ENCODE peak calls at places on chromosomes 5 and 9, in ten cellular contexts. One of them, this sample, is unnamed.
A peak's percentile ranks its signal among the peaks of the same experiment; 100 is the strongest.

GRCh38 chr5:20572560-20572959 is 584.6 kb upstream of the CDH18 start:
- DNase-seq in stimulated activated CD4-positive, alpha-beta T cell treated with anti-CD3 and anti-CD28 coated beads, Interleukin-4, amount 100 ng/mL, for 4 hours: no peak
- DNase-seq in NCI-H1436: no peak
- DNase-seq in glutamatergic neuron: no peak
- DNase-seq in non-pigmented ciliary epithelial cell: peak; percentile 72
- DNase-seq in iPS-NIHi11: peak; percentile 6
- DNase-seq in NCI-H1092: no peak
- DNase-seq in nephron progenitor cell: no peak
- DNase-seq in amniotic stem cell: peak; percentile 66
- DNase-seq in H54: no peak
- DNase-seq in this sample: no peak

GRCh38 chr5:32160228-32160627 is 13.9 kb downstream of the GOLPH3 start:
- DNase-seq in stimulated activated CD4-positive, alpha-beta T cell treated with anti-CD3 and anti-CD28 coated beads, Interleukin-4, amount 100 ng/mL, for 4 hours: no peak
- DNase-seq in NCI-H1436: no peak
- DNase-seq in glutamatergic neuron: no peak
- DNase-seq in non-pigmented ciliary epithelial cell: no peak
- DNase-seq in iPS-NIHi11: no peak
- DNase-seq in NCI-H1092: no peak
- DNase-seq in nephron progenitor cell: no peak
- DNase-seq in amniotic stem cell: no peak
- DNase-seq in H54: no peak
- DNase-seq in this sample: no peak

GRCh38 chr9:121171236-121171635 is 30.4 kb downstream of the RAB14 start:
- DNase-seq in stimulated activated CD4-positive, alpha-beta T cell treated with anti-CD3 and anti-CD28 coated beads, Interleukin-4, amount 100 ng/mL, for 4 hours: no peak
- DNase-seq in NCI-H1436: no peak
- DNase-seq in glutamatergic neuron: no peak
- DNase-seq in non-pigmented ciliary epithelial cell: no peak
- DNase-seq in iPS-NIHi11: no peak
- DNase-seq in NCI-H1092: no peak
- DNase-seq in nephron progenitor cell: no peak
- DNase-seq in amniotic stem cell: no peak
- DNase-seq in H54: no peak
- DNase-seq in this sample: no peak

GRCh38 chr5:80255752-80256479 is at the start of gene SERINC5:
- DNase-seq in stimulated activated CD4-positive, alpha-beta T cell treated with anti-CD3 and anti-CD28 coated beads, Interleukin-4, amount 100 ng/mL, for 4 hours: peak; percentile 83
- DNase-seq in NCI-H1436: peak; percentile 58
- DNase-seq in glutamatergic neuron: peak; percentile 79
- DNase-seq in non-pigmented ciliary epithelial cell: no peak
- DNase-seq in iPS-NIHi11: peak; percentile 92
- DNase-seq in NCI-H1092: peak; percentile 7
- DNase-seq in nephron progenitor cell: peak; percentile 82
- DNase-seq in amniotic stem cell: peak; percentile 73
- DNase-seq in H54: peak; percentile 75
- DNase-seq in this sample: peak; percentile 21

GRCh38 chr5:27947088-27947487 is 908.7 kb upstream of the CDH9 start:
- DNase-seq in stimulated activated CD4-positive, alpha-beta T cell treated with anti-CD3 and anti-CD28 coated beads, Interleukin-4, amount 100 ng/mL, for 4 hours: no peak
- DNase-seq in NCI-H1436: no peak
- DNase-seq in glutamatergic neuron: no peak
- DNase-seq in non-pigmented ciliary epithelial cell: no peak
- DNase-seq in iPS-NIHi11: peak; percentile 17
- DNase-seq in NCI-H1092: no peak
- DNase-seq in nephron progenitor cell: no peak
- DNase-seq in amniotic stem cell: no peak
- DNase-seq in H54: no peak
- DNase-seq in this sample: no peak

GRCh38 chr9:3480353-3480655 is 45.5 kb downstream of the RFX3 start:
- DNase-seq in stimulated activated CD4-positive, alpha-beta T cell treated with anti-CD3 and anti-CD28 coated beads, Interleukin-4, amount 100 ng/mL, for 4 hours: no peak
- DNase-seq in NCI-H1436: no peak
- DNase-seq in glutamatergic neuron: no peak
- DNase-seq in non-pigmented ciliary epithelial cell: no peak
- DNase-seq in iPS-NIHi11: no peak
- DNase-seq in NCI-H1092: no peak
- DNase-seq in nephron progenitor cell: no peak
- DNase-seq in amniotic stem cell: no peak
- DNase-seq in H54: no peak
- DNase-seq in this sample: no peak

GRCh38 chr5:123360910-123361309 is 62.3 kb downstream of the CEP120 start:
- DNase-seq in stimulated activated CD4-positive, alpha-beta T cell treated with anti-CD3 and anti-CD28 coated beads, Interleukin-4, amount 100 ng/mL, for 4 hours: no peak
- DNase-seq in NCI-H1436: no peak
- DNase-seq in glutamatergic neuron: no peak
- DNase-seq in non-pigmented ciliary epithelial cell: no peak
- DNase-seq in iPS-NIHi11: no peak
- DNase-seq in NCI-H1092: no peak
- DNase-seq in nephron progenitor cell: no peak
- DNase-seq in amniotic stem cell: no peak
- DNase-seq in H54: no peak
- DNase-seq in this sample: no peak

GRCh38 chr5:132812123-132812948 is 766 bp upstream of the SOWAHA start:
- DNase-seq in stimulated activated CD4-positive, alpha-beta T cell treated with anti-CD3 and anti-CD28 coated beads, Interleukin-4, amount 100 ng/mL, for 4 hours: no peak
- DNase-seq in NCI-H1436: no peak
- DNase-seq in glutamatergic neuron: no peak
- DNase-seq in non-pigmented ciliary epithelial cell: no peak
- DNase-seq in iPS-NIHi11: no peak
- DNase-seq in NCI-H1092: no peak
- DNase-seq in nephron progenitor cell: no peak
- DNase-seq in amniotic stem cell: no peak
- DNase-seq in H54: no peak
- DNase-seq in this sample: peak; percentile 8

GRCh38 chr9:92350129-92350739 is 24.5 kb downstream of the CENPP start:
- DNase-seq in stimulated activated CD4-positive, alpha-beta T cell treated with anti-CD3 and anti-CD28 coated beads, Interleukin-4, amount 100 ng/mL, for 4 hours: no peak
- DNase-seq in NCI-H1436: no peak
- DNase-seq in glutamatergic neuron: no peak
- DNase-seq in non-pigmented ciliary epithelial cell: no peak
- DNase-seq in iPS-NIHi11: no peak
- DNase-seq in NCI-H1092: no peak
- DNase-seq in nephron progenitor cell: no peak
- DNase-seq in amniotic stem cell: peak; percentile 15
- DNase-seq in H54: no peak
- DNase-seq in this sample: no peak

GRCh38 chr9:130884111-130884531 is 12.5 kb downstream of the QRFP start:
- DNase-seq in stimulated activated CD4-positive, alpha-beta T cell treated with anti-CD3 and anti-CD28 coated beads, Interleukin-4, amount 100 ng/mL, for 4 hours: no peak
- DNase-seq in NCI-H1436: no peak
- DNase-seq in glutamatergic neuron: no peak
- DNase-seq in non-pigmented ciliary epithelial cell: no peak
- DNase-seq in iPS-NIHi11: no peak
- DNase-seq in NCI-H1092: no peak
- DNase-seq in nephron progenitor cell: no peak
- DNase-seq in amniotic stem cell: no peak
- DNase-seq in H54: no peak
- DNase-seq in this sample: no peak

GRCh38 chr9:69193685-69194032 is 19.6 kb downstream of the TJP2 start:
- DNase-seq in stimulated activated CD4-positive, alpha-beta T cell treated with anti-CD3 and anti-CD28 coated beads, Interleukin-4, amount 100 ng/mL, for 4 hours: no peak
- DNase-seq in NCI-H1436: no peak
- DNase-seq in glutamatergic neuron: no peak
- DNase-seq in non-pigmented ciliary epithelial cell: no peak
- DNase-seq in iPS-NIHi11: no peak
- DNase-seq in NCI-H1092: no peak
- DNase-seq in nephron progenitor cell: no peak
- DNase-seq in amniotic stem cell: no peak
- DNase-seq in H54: no peak
- DNase-seq in this sample: no peak

GRCh38 chr5:167049043-167049663 is 1242.3 kb upstream of the WWC1 start:
- DNase-seq in stimulated activated CD4-positive, alpha-beta T cell treated with anti-CD3 and anti-CD28 coated beads, Interleukin-4, amount 100 ng/mL, for 4 hours: no peak
- DNase-seq in NCI-H1436: no peak
- DNase-seq in glutamatergic neuron: peak; percentile 40
- DNase-seq in non-pigmented ciliary epithelial cell: peak; percentile 27
- DNase-seq in iPS-NIHi11: peak; percentile 34
- DNase-seq in NCI-H1092: peak; percentile 48
- DNase-seq in nephron progenitor cell: peak; percentile 33
- DNase-seq in amniotic stem cell: no peak
- DNase-seq in H54: no peak
- DNase-seq in this sample: no peak

GRCh38 chr9:85290019-85290418 is 451.7 kb downstream of the AGTPBP1 start:
- DNase-seq in stimulated activated CD4-positive, alpha-beta T cell treated with anti-CD3 and anti-CD28 coated beads, Interleukin-4, amount 100 ng/mL, for 4 hours: no peak
- DNase-seq in NCI-H1436: no peak
- DNase-seq in glutamatergic neuron: no peak
- DNase-seq in non-pigmented ciliary epithelial cell: no peak
- DNase-seq in iPS-NIHi11: no peak
- DNase-seq in NCI-H1092: no peak
- DNase-seq in nephron progenitor cell: no peak
- DNase-seq in amniotic stem cell: no peak
- DNase-seq in H54: no peak
- DNase-seq in this sample: no peak

GRCh38 chr5:77390795-77391194 is 101.3 kb downstream of the WDR41 start:
- DNase-seq in stimulated activated CD4-positive, alpha-beta T cell treated with anti-CD3 and anti-CD28 coated beads, Interleukin-4, amount 100 ng/mL, for 4 hours: no peak
- DNase-seq in NCI-H1436: no peak
- DNase-seq in glutamatergic neuron: no peak
- DNase-seq in non-pigmented ciliary epithelial cell: peak; percentile 1
- DNase-seq in iPS-NIHi11: no peak
- DNase-seq in NCI-H1092: no peak
- DNase-seq in nephron progenitor cell: no peak
- DNase-seq in amniotic stem cell: no peak
- DNase-seq in H54: no peak
- DNase-seq in this sample: no peak

GRCh38 chr9:18060304-18060934 is 413.5 kb upstream of the ADAMTSL1 start:
- DNase-seq in stimulated activated CD4-positive, alpha-beta T cell treated with anti-CD3 and anti-CD28 coated beads, Interleukin-4, amount 100 ng/mL, for 4 hours: no peak
- DNase-seq in NCI-H1436: no peak
- DNase-seq in glutamatergic neuron: no peak
- DNase-seq in non-pigmented ciliary epithelial cell: no peak
- DNase-seq in iPS-NIHi11: no peak
- DNase-seq in NCI-H1092: no peak
- DNase-seq in nephron progenitor cell: no peak
- DNase-seq in amniotic stem cell: no peak
- DNase-seq in H54: no peak
- DNase-seq in this sample: no peak

GRCh38 chr9:75072895-75073294 is 15.1 kb downstream of the NMRK1 start:
- DNase-seq in stimulated activated CD4-positive, alpha-beta T cell treated with anti-CD3 and anti-CD28 coated beads, Interleukin-4, amount 100 ng/mL, for 4 hours: no peak
- DNase-seq in NCI-H1436: no peak
- DNase-seq in glutamatergic neuron: no peak
- DNase-seq in non-pigmented ciliary epithelial cell: no peak
- DNase-seq in iPS-NIHi11: no peak
- DNase-seq in NCI-H1092: no peak
- DNase-seq in nephron progenitor cell: no peak
- DNase-seq in amniotic stem cell: no peak
- DNase-seq in H54: no peak
- DNase-seq in this sample: no peak

This sample was measured in NCI-H2107.